ENCODE peak calls at places on chromosomes 3 and 15, in six cellular contexts. Q is vagina; Z is CD4-positive, alpha-beta memory T cell; F is neural progenitor cell; Y is effector memory CD4-positive, alpha-beta T cell; G is OCI-LY7. V is an unnamed sample. For H3K4me1, the result is how much of the 10 kb centered on the place peaks cover.

GRCh38 chr3:74532446-74532845 is 82.0 kb downstream of the CNTN3 start:
- DNase-seq in Q (no peak), Z (no peak), G (no peak), F (no peak), Y (no peak), V (no peak)

GRCh38 chr3:119939087-119939486 is 155.2 kb downstream of the GSK3B start:
- DNase-seq in Q (no peak), Y (no peak), G (no peak), Z (no peak), F (no peak), V (no peak)

GRCh38 chr15:47750030-47750739 is 32.9 kb downstream of the SEMA6D start:
- DNase-seq in Q (no peak), F (no peak), Y (no peak), Z (no peak), G (no peak), V (no peak)

GRCh38 chr3:152047465-152047864 is 174.0 kb downstream of the SUCNR1 start:
- DNase-seq in Z (no peak), F (no peak), Q (no peak), G (no peak), Y (no peak), V (no peak)

GRCh38 chr15:94164202-94164807 is 67.1 kb upstream of the MCTP2 start:
- DNase-seq in Y (peak), Q (no peak), G (peak), Z (no peak), F (peak), V (peak)

GRCh38 chr3:139718415-139718814 is 40.6 kb upstream of the NMNAT3 start:
- DNase-seq in G (no peak), Q (no peak), Y (no peak), Z (no peak), F (peak), V (peak)

GRCh38 chr15:88882745-88883144 is 12.6 kb downstream of the HAPLN3 start:
- DNase-seq in Z (no peak), F (no peak), Y (no peak), G (no peak), Q (no peak), V (no peak)

GRCh38 chr15:42128476-42128875 is 28.0 kb downstream of the PLA2G4F start:
- DNase-seq in Y (no peak), Q (no peak), F (no peak), Z (no peak), G (no peak), V (no peak)

GRCh38 chr3:51710631-51711351 is 3.9 kb downstream of the GRM2 start:
- DNase-seq in F (peak), Y (no peak), Z (no peak), Q (no peak), G (peak), V (no peak)

GRCh38 chr3:48600711-48601621 is 5.8 kb upstream of the COL7A1 start:
- DNase-seq in F (no peak), Y (no peak), Q (no peak), Z (peak), G (no peak), V (no peak)

GRCh38 chr3:171432548-171432947 is 27.7 kb downstream of the TNIK start:
- DNase-seq in Z (no peak), F (no peak), Y (no peak), G (no peak), Q (no peak), V (no peak)

GRCh38 chr15:57122080-57122845 is 203.8 kb downstream of the TCF12 start:
- DNase-seq in F (no peak), Z (no peak), G (no peak), Q (no peak), Y (no peak), V (no peak)

GRCh38 chr3:195550723-195551122 is 7.6 kb upstream of the PPP1R2 start:
- DNase-seq in Y (no peak), F (no peak), Z (peak), Q (no peak), G (no peak), V (no peak)

GRCh38 chr3:17091895-17092294 is 207.1 kb downstream of the PLCL2 start:
- DNase-seq in G (no peak), Z (no peak), F (no peak), Y (no peak), Q (no peak), V (no peak)

GRCh38 chr3:150495563-150496168 is 50.6 kb downstream of the SERP1 start:
- DNase-seq in Q (no peak), F (peak), Z (no peak), Y (no peak), G (peak), V (no peak)

GRCh38 chr3:127546970-127547733 is 43.4 kb downstream of the TPRA1 start:
- DNase-seq in G (no peak), Y (no peak), F (peak), Z (no peak), Q (no peak), V (no peak)

GRCh38 chr3:48915296-48915695 is 3.3 kb upstream of the ARIH2 start:
- DNase-seq in G (no peak), Y (no peak), F (no peak), Q (no peak), Z (no peak), V (no peak)

GRCh38 chr3:177491301-177492031 is 294.2 kb upstream of the TBL1XR1 start:
- DNase-seq in Z (no peak), G (no peak), Q (no peak), Y (no peak), F (no peak), V (no peak)

GRCh38 chr3:29381595-29381994 is 100.7 kb downstream of the RBMS3 start:
- DNase-seq in Q (no peak), Z (no peak), F (no peak), G (no peak), Y (no peak), V (no peak)

GRCh38 chr15:73959012-73959581 is 32.8 kb downstream of the LOXL1 start:
- DNase-seq in Q (no peak), F (no peak), G (peak), Z (no peak), Y (no peak), V (no peak)

GRCh38 chr3:158470944-158471638 is 99.9 kb upstream of the MLF1 start:
- DNase-seq in Y (no peak), G (no peak), Q (no peak), Z (no peak), F (no peak), V (no peak)

GRCh38 chr3:190323241-190323617 is 983 bp upstream of the CLDN1 start:
- DNase-seq in G (no peak), Q (no peak), F (no peak), Z (no peak), Y (no peak), V (no peak)

GRCh38 chr3:94520364-94520763 is 457.5 kb downstream of the NSUN3 start:
- DNase-seq in F (no peak), Z (no peak), Y (no peak), G (no peak), Q (no peak), V (no peak)

GRCh38 chr3:52230889-52231499 is 5.5 kb upstream of the TLR9 start:
- DNase-seq in Q (no peak), Z (peak), F (no peak), G (no peak), Y (no peak), V (peak)

GRCh38 chr15:71780349-71780976 is 29.9 kb upstream of the NR2E3 start:
- DNase-seq in F (peak), G (peak), Z (no peak), Y (no peak), Q (no peak), V (peak)

GRCh38 chr3:189573004-189573403 is 58.2 kb upstream of the TP63 start:
- DNase-seq in F (no peak), Z (no peak), Q (no peak), G (no peak), Y (no peak), V (no peak)

GRCh38 chr15:91559066-91559465 is 294.4 kb upstream of the SLCO3A1 start:
- DNase-seq in Z (no peak), Q (no peak), G (no peak), F (no peak), Y (no peak), V (no peak)

GRCh38 chr15:40847225-40847961 is 3.5 kb downstream of the SPINT1 start:
- DNase-seq in Z (no peak), Q (no peak), F (peak), Y (no peak), G (peak), V (peak)

GRCh38 chr15:65655026-65655425 is 33.3 kb downstream of the SLC24A1 start:
- DNase-seq in Y (no peak), Z (no peak), F (no peak), G (no peak), Q (no peak), V (no peak)

GRCh38 chr15:40906947-40907802 is 12.9 kb downstream of the VPS18 start:
- DNase-seq in G (peak), F (no peak), Y (peak), Q (no peak), Z (peak), V (peak)

GRCh38 chr3:22007376-22007775 is 256.4 kb upstream of the ZNF385D start:
- DNase-seq in Y (no peak), G (no peak), F (no peak), Q (no peak), Z (no peak), V (no peak)

GRCh38 chr3:158330820-158331219 is 220.9 kb downstream of the RSRC1 start:
- DNase-seq in Y (no peak), Q (no peak), F (no peak), Z (no peak), G (no peak), V (no peak)

GRCh38 chr3:124409650-124410275 is 320.5 kb upstream of the UMPS start:
- DNase-seq in Q (no peak), G (no peak), Y (no peak), Z (no peak), F (no peak), V (no peak)

GRCh38 chr15:100783760-100784492 is 95.7 kb upstream of the ALDH1A3 start:
- DNase-seq in Y (no peak), Z (no peak), Q (peak), F (peak), G (no peak), V (no peak)

GRCh38 chr3:14438262-14438661 is 35.9 kb downstream of the SLC6A6 start:
- DNase-seq in F (no peak), Q (no peak), G (no peak), Z (no peak), Y (no peak), V (no peak)

GRCh38 chr3:14434541-14435151 is 32.2 kb downstream of the SLC6A6 start:
- DNase-seq in Y (no peak), F (no peak), Z (peak), G (no peak), Q (no peak), V (peak)

GRCh38 chr3:14438929-14439328 is 36.5 kb downstream of the SLC6A6 start:
- DNase-seq in F (no peak), Q (no peak), Z (no peak), G (no peak), Y (no peak), V (peak)

GRCh38 chr3:14435175-14436011 is 33.0 kb downstream of the SLC6A6 start:
- DNase-seq in Z (peak), Y (no peak), F (no peak), Q (no peak), G (no peak), V (peak)

GRCh38 chr3:14436954-14437281 is 34.5 kb downstream of the SLC6A6 start:
- DNase-seq in Q (no peak), G (no peak), Z (no peak), Y (no peak), F (no peak), V (no peak)
- H3K27ac ChIP-seq in Q (no peak), G (no peak), Z (no peak), Y (no peak), F (no peak), V (no peak)

DNA sequence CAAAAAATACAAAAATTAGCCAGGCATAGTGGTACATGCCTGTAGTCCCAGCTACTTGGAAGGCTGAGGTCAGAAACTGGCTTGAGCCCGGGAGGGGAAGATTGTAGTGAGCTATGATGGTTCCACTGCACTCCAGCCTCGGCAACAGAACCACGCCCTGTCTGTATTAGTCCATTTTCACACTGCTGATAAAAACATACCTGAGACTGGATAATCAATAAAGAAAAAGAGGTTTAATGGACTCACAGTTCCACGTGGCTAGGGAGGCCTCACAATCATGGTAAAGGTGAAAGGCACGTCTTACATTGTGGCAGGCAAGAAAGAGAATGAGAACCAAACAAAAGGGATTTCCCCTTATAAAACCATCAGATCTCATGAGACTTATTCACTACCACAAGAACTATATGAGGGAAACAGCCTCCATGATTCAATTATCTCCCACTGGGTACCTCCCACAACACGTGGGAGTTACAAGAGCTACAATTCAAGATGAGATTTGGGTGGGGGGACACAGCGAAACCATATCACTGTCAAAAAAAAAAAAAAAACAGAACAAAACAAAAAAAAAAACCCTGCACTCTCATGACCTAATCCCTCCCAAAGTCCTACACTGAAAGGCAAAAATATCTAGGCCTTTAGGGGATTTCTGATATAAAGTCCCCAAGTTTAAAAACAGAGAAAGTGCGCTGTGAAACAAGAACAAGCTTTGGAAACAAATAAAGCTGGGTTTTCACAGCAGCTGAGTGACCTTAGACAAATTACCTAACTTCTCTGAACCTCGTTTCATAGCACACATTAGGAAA is 224.7 kb downstream of the IGSF11 start:
- DNase-seq in Y (no peak), F (no peak), G (no peak), Q (no peak), Z (no peak), V (no peak)
- H3K4me3 ChIP-seq in Y (no peak), F (no peak), G (no peak), Q (no peak), Z (no peak), V (no peak)

DNA sequence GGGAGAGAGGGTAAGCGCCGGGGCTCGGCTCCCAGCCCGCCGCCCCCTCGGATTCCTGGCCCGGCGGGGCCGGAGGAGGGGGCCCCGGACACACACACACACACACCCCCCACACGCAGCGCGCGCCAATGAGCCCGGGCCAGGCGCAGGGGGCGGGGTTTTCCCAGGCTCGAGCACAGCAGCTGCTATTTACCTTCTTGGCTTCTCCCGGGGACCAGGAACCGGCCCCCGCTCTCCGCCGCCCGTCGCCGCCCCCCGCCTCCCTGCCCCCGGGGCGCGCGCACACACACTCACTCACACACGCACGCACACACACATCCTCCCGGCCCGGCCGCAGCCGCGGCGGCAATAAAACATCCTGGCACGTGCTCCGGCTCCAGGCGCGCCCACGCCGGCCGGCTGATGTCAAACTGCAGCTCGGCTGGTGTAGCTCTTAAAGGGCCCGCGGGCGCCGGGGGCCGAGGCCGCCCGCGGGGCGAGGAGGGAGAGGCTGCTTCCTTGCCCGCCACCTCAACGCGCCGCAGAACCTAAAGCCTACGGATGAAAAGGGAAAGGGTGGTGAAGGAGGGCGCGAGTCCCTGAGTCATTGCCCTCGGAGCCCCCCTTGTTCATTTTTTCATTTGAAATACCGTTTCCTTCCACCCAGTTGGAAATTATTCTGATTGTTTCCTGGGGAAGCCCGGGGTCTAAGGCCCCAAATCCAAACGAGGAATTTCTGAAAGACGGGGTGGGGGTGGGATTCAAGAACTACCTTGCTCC is 1.0 kb upstream of the HES1 start:
- DNase-seq in Y (peak), F (peak), Z (peak), Q (peak), G (peak), V (peak)
- H3K4me1 ChIP-seq in Y (under half), F (half or more), Z (under half), Q (under half), G (half or more), V (under half)

GRCh38 chr15:39255760-39256159 is 325.1 kb upstream of the THBS1 start:
- DNase-seq in G (no peak), Z (no peak), Y (no peak), F (no peak), Q (no peak), V (no peak)
- H3K27ac ChIP-seq in G (no peak), Z (no peak), Y (no peak), F (no peak), Q (no peak), V (no peak)

DNA sequence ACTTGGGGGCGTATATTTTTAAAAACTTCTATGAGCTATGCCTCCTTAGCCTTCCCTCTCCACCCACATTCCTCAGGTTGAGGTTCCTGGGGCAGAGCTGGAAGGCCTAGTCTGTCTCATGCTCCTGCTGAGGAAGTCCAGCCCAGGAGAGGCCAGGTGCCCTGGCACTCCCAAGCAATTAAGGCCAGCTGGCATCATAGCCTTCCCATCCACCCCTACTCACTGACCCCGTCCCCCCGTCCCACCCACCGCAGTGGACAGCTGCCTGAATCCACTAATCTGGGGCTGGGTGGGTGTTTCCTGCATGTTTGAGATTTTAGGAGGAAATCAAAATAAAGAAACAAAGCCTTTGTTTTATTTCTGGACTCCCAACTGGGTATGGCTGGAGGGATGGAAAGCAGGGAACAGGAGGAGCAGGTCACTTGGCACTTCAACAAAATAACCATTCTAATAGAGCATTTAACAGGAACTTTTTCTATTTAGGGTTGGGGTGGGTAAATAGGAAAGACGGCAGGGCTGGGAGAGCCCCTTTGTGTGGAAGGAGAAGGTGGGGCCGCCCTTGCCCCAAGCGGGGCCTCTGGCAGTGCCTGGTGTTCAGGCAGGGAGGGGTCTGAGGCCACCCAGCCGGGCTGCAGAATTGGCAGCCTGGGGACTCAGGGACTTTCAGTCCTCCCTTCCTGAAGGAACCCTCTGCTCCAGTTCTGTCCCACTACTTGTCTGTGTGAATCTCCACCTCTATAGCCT is 8.5 kb downstream of the MRAS start:
- DNase-seq in Y (no peak), F (no peak), Q (no peak), G (no peak), Z (no peak), V (peak)
- H3K4me3 ChIP-seq in Y (no peak), F (no peak), Q (no peak), G (no peak), Z (no peak), V (no peak)

GRCh38 chr3:61702453-61702852 is 141.1 kb downstream of the PTPRG start:
- DNase-seq in Z (no peak), Y (no peak), G (no peak), F (no peak), Q (no peak), V (no peak)

GRCh38 chr3:61704807-61705206 is 143.4 kb downstream of the PTPRG start:
- DNase-seq in G (no peak), Q (no peak), Y (no peak), Z (no peak), F (no peak), V (no peak)

GRCh38 chr3:61707492-61707891 is 146.1 kb downstream of the PTPRG start:
- DNase-seq in F (no peak), G (no peak), Z (no peak), Y (no peak), Q (no peak), V (no peak)
- H3K4me1 ChIP-seq in F (under half), G (under half), Z (under half), Y (under half), Q (under half), V (under half)

GRCh38 chr3:11717768-11718581 is 74.3 kb upstream of the VGLL4 start:
- DNase-seq in Z (no peak), F (peak), G (peak), Y (no peak), Q (no peak), V (no peak)
- H3K27ac ChIP-seq in Z (peak), F (no peak), G (peak), Y (peak), Q (peak), V (peak)